ENCODE peak calls at places on chromosome 18, in eight cellular contexts. B is astrocyte, A is GM23248, G is fibroblast of lung, L is MM.1S, V is hepatocyte, J is GM23338, R is H1. T is an unnamed sample.

GRCh38 chr18:39675358-39675757 is 2109.8 kb upstream of the CELF4 start:
- DNase-seq in L (no peak), B (peak; percentile 76), R (no peak), V (peak; percentile 36), G (peak; percentile 79), J (no peak), A (peak; percentile 52), T (peak; percentile 2)

GRCh38 chr18:55763805-55764204 is 175.8 kb upstream of the TCF4 start:
- DNase-seq in V (no peak), R (no peak), G (peak; percentile 35), B (no peak), L (no peak), A (no peak), J (no peak), T (no peak)

GRCh38 chr18:51134721-51135120 is 62.8 kb downstream of the MEX3C start:
- DNase-seq in B (no peak), G (no peak), R (no peak), J (no peak), V (no peak), A (no peak), L (no peak), T (no peak)

GRCh38 chr18:41917199-41917598 is 37.8 kb upstream of the PIK3C3 start:
- DNase-seq in A (peak; percentile 27), V (no peak), B (no peak), L (no peak), J (peak; percentile 33), R (no peak), G (no peak), T (no peak)

GRCh38 chr18:38312532-38312931 is 746.9 kb upstream of the CELF4 start:
- DNase-seq in J (no peak), B (no peak), R (no peak), A (no peak), L (no peak), G (no peak), V (no peak), T (no peak)

GRCh38 chr18:24019641-24020331 is 5.2 kb downstream of the TTC39C start:
- DNase-seq in B (peak; percentile 66), L (peak; percentile 96), A (no peak), J (no peak), R (no peak), V (no peak), G (peak; percentile 73), T (no peak)

GRCh38 chr18:51716277-51716676 is 518.8 kb upstream of the MEX3C start:
- DNase-seq in R (no peak), B (no peak), A (no peak), G (no peak), L (peak; percentile 13), J (no peak), V (no peak), T (no peak)

GRCh38 chr18:28903366-28903765 is 726.4 kb upstream of the CDH2 start:
- DNase-seq in G (peak; percentile 61), V (no peak), R (no peak), J (no peak), B (peak; percentile 49), A (peak; percentile 51), L (no peak), T (no peak)

GRCh38 chr18:42028232-42028832 is 73.3 kb downstream of the PIK3C3 start:
- DNase-seq in G (peak; percentile 30), B (peak; percentile 10), V (peak; percentile 54), A (peak; percentile 62), L (no peak), J (peak; percentile 55), R (no peak), T (peak; percentile 29)

GRCh38 chr18:2917255-2918047 is 70.6 kb downstream of the EMILIN2 start:
- DNase-seq in A (no peak), B (no peak), V (no peak), G (no peak), L (no peak), R (peak; percentile 41), J (no peak), T (no peak)

GRCh38 chr18:75211002-75211621 is 515 bp downstream of the TSHZ1 start:
- DNase-seq in A (peak; percentile 64), J (peak; percentile 37), B (no peak), V (peak; percentile 49), R (no peak), L (peak; percentile 21), G (no peak), T (no peak)

GRCh38 chr18:31954349-31954748 is 11.4 kb upstream of the TRAPPC8 start:
- DNase-seq in J (no peak), V (peak; percentile 63), R (no peak), G (peak; percentile 46), B (peak; percentile 40), L (no peak), A (no peak), T (peak; percentile 44)

GRCh38 chr18:73950116-73950705 is 197.4 kb downstream of the FBXO15 start:
- DNase-seq in R (no peak), B (peak; percentile 29), A (no peak), J (no peak), G (peak; percentile 44), L (no peak), V (no peak), T (no peak)

GRCh38 chr18:1503847-1504246 is 599.2 kb downstream of the ADCYAP1 start:
- DNase-seq in J (no peak), A (no peak), R (no peak), V (no peak), B (no peak), G (no peak), L (no peak), T (no peak)

DNA sequence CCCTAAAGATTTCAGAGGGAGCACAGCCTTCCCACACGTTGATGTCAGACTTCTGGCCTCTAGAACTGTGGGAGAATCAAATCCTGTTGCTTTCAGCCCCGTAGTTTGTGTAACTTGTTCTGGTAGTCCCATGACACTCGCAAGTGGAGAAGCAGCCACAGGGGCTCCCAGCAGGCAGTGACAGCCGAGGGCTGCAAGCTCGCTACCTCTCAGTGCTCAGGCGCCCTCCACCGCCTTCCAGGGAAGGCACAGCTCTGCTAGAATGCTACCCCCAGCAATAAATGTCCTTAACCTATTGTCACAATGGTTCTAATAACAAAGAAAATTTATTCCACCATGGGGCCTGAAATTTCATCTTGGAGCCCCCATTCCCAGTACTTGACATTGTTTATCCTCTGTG is 143.1 kb upstream of the ZNF236 start:
- DNase-seq in L (no peak), J (peak; percentile 41), B (no peak), R (no peak), G (no peak), A (no peak), V (peak; percentile 59), T (no peak)
- H3K36me3 ChIP-seq in L (no peaks in the 10 kb centered on the region), J (no peaks in the 10 kb centered on the region), B (no peaks in the 10 kb centered on the region), R (no peaks in the 10 kb centered on the region), G (no peaks in the 10 kb centered on the region), A (no peaks in the 10 kb centered on the region), V (no peaks in the 10 kb centered on the region), T (no peaks in the 10 kb centered on the region)

GRCh38 chr18:46340716-46341115 is 236.5 kb downstream of the HAUS1 start:
- DNase-seq in G (no peak), V (no peak), B (no peak), J (no peak), A (no peak), R (no peak), L (no peak), T (no peak)

GRCh38 chr18:46338761-46339160 is 234.6 kb downstream of the HAUS1 start:
- DNase-seq in A (no peak), R (no peak), B (no peak), V (no peak), J (no peak), L (no peak), G (no peak), T (no peak)

GRCh38 chr18:46337206-46337710 is 233.1 kb downstream of the HAUS1 start:
- DNase-seq in R (no peak), A (no peak), G (no peak), B (no peak), V (no peak), L (no peak), J (no peak), T (no peak)

GRCh38 chr18:46336278-46337205 is 232.4 kb downstream of the HAUS1 start:
- DNase-seq in G (peak; percentile 10), V (no peak), R (no peak), B (no peak), L (no peak), J (no peak), A (no peak), T (no peak)

DNA sequence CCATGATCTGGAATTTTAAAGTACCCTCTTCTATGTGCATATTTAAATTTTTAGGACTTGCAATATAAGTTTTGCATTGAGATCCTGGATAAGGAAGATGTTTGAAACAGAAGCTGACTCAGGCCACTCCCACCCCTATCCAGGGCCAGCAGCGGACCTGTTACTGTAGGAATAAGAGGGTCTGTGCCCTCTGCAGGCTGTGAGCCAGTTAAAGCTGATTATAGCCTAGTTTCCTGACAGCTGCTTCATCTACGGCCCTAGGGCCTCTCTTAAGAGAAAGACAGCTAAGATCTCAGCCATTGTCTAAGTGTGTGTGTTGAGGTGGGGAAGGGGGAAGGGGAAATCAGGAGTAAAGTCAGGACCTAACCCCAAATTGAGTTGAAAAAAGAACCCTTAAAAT is 234.0 kb downstream of the HAUS1 start:
- DNase-seq in V (no peak), L (no peak), J (peak; percentile 57), B (no peak), G (no peak), A (no peak), R (no peak), T (no peak)
- H4K20me1 ChIP-seq in V (no peaks in the 10 kb centered on the region), L (no peaks in the 10 kb centered on the region), J (no peaks in the 10 kb centered on the region), B (no peaks in the 10 kb centered on the region), G (no peaks in the 10 kb centered on the region), A (no peaks in the 10 kb centered on the region), R (no peaks in the 10 kb centered on the region), T (peaks cover 4% of the 10 kb centered on the region)

DNA sequence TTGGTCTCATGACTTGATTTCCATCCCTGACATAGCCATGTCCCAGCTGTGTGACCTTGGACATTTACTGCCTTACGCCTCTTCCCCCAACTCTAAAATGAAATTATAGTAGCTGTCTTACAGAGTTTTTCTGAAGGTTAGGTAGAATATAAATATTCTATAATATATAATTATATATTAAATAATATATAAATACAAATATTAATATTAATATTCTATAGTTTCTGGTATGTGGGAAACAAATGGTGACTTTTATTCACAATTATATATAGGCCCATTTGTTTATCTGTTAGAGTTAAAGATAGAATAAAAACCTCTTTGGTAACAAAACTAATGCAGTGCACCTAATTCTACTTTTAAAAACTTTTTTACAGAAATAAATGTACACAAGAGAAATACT is 1.7 kb downstream of the RBBP8 start:
- DNase-seq in G (no peak), V (no peak), R (no peak), A (no peak), B (no peak), J (no peak), L (peak; percentile 15), T (no peak)
- H3K4me3 ChIP-seq in G (no peak overlapping the region), V (no peak overlapping the region), R (peak overlapping the region; percentile 22), A (no peak overlapping the region), B (no peak overlapping the region), J (peak overlapping the region; percentile 87), L (peak overlapping the region; percentile 84), T (peak overlapping the region; percentile 77)

DNA sequence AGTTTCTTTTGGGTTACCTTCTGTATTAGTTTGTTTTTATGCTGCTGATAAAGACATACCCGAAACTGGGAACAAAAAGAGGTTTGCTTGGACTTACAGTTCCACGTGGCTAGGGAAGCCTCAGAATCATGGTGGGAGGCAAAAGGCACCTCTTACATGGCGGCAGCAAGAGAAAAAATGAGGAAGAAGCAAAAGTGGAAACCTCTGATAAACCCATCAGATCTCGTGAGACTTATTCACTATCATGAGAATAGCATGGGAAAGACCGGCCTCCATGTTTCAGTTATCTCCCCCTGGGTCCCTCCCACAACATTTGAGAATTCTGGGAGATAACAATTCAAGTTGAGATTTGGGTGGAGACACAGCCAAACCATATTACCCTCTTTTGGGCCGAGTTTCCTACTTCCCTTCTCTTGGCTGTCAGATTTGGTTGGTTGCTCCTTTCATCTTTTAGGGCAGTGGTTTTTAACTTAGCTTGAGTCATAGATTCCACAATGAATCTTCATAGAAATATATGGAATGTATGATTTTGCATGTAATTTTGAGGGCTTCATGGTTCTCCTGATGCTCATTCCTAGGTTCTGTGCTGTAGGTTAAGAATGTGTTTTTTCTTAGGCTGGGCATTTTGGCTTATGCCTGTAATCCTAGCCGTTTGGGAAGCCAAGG is 44.2 kb downstream of the CEP192 start:
- DNase-seq in V (no peak), L (no peak), R (no peak), B (peak; percentile 59), J (no peak), A (peak; percentile 57), G (peak; percentile 67), T (no peak)
- H3K36me3 ChIP-seq in V (no peaks in the 10 kb centered on the region), L (peaks cover 7% of the 10 kb centered on the region), R (peaks cover 11% of the 10 kb centered on the region), B (peaks cover 17% of the 10 kb centered on the region), J (peaks cover 5% of the 10 kb centered on the region), A (peaks cover 12% of the 10 kb centered on the region), G (no peaks in the 10 kb centered on the region), T (peaks cover 50% of the 10 kb centered on the region)

T was measured in PC-3.